ENCODE peak calls at places on chromosomes 2 and 18, in four cellular contexts. K is effector memory CD8-positive, alpha-beta T cell; I is tibial artery; Z is stimulated activated CD8-positive, alpha-beta memory T cell treated with anti-CD3 and anti-CD28 coated beads, Interleukin-15, amount 100 ng/mL, for 4 hours. H is an unnamed sample.

GRCh38 chr2:124180635-124181034 is 155.5 kb downstream of the CNTNAP5 start:
- DNase-seq in K (no peak), I (no peak), Z (no peak), H (no peak)

GRCh38 chr2:234410526-234410925 is 86.4 kb downstream of the ARL4C start:
- DNase-seq in K (no peak), I (no peak), Z (no peak), H (no peak)

GRCh38 chr18:36394486-36394885 is 97.0 kb downstream of the FHOD3 start:
- DNase-seq in K (no peak), I (no peak), Z (no peak), H (no peak)

GRCh38 chr2:76984359-76984758 is 537.8 kb downstream of the LRRTM4 start:
- DNase-seq in K (no peak), I (no peak), Z (no peak), H (no peak)

GRCh38 chr2:174544156-174544555 is 53.4 kb downstream of the WIPF1 start:
- DNase-seq in K (no peak), I (no peak), Z (no peak), H (no peak)

GRCh38 chr18:51514128-51514527 is 316.6 kb upstream of the MEX3C start:
- DNase-seq in K (no peak), I (no peak), Z (no peak), H (peak)

GRCh38 chr2:118987886-118988285 is 45.9 kb downstream of the MARCO start:
- DNase-seq in K (no peak), I (peak), Z (no peak), H (no peak)

GRCh38 chr18:57134564-57135211 is 12.2 kb upstream of the BOD1L2 start:
- DNase-seq in K (no peak), I (no peak), Z (no peak), H (no peak)

GRCh38 chr2:28389399-28390240 is 3.0 kb upstream of the FOSL2 start:
- DNase-seq in K (no peak), I (no peak), Z (no peak), H (no peak)

GRCh38 chr2:191836853-191837769 is 9.8 kb downstream of the CAVIN2 start:
- DNase-seq in K (no peak), I (no peak), Z (no peak), H (no peak)

GRCh38 chr2:127066942-127067341 is 40.0 kb downstream of the BIN1 start:
- DNase-seq in K (no peak), I (peak), Z (no peak), H (no peak)

GRCh38 chr18:62607302-62607701 is 84.5 kb downstream of the ZCCHC2 start:
- DNase-seq in K (no peak), I (no peak), Z (no peak), H (no peak)

GRCh38 chr2:18991177-18992168 is 366.9 kb downstream of the OSR1 start:
- DNase-seq in K (no peak), I (peak), Z (no peak), H (peak)

GRCh38 chr2:1591978-1592907 is 152.1 kb downstream of the PXDN start:
- DNase-seq in K (no peak), I (peak), Z (no peak), H (peak)

GRCh38 chr2:28589746-28590463 is 94.0 kb downstream of the PLB1 start:
- DNase-seq in K (no peak), I (no peak), Z (no peak), H (no peak)

GRCh38 chr2:140994856-140995255 is 1136.0 kb downstream of the LRP1B start:
- DNase-seq in K (no peak), I (no peak), Z (no peak), H (no peak)

GRCh38 chr2:234615643-234616356 is 118.9 kb upstream of the ARL4C start:
- DNase-seq in K (no peak), I (no peak), Z (no peak), H (no peak)

GRCh38 chr18:79782566-79783308 is 15.0 kb upstream of the KCNG2 start:
- DNase-seq in K (no peak), I (peak), Z (no peak), H (no peak)

GRCh38 chr2:11866358-11867335 is 120.2 kb downstream of the LPIN1 start:
- DNase-seq in K (no peak), I (no peak), Z (no peak), H (no peak)

GRCh38 chr2:239817011-239817490 is 208.1 kb downstream of the NDUFA10 start:
- DNase-seq in K (no peak), I (peak), Z (no peak), H (no peak)

GRCh38 chr18:22650247-22650646 is 232.5 kb upstream of the CTAGE1 start:
- DNase-seq in K (no peak), I (no peak), Z (no peak), H (no peak)

GRCh38 chr2:109331864-109332848 is 203.2 kb downstream of the SH3RF3 start:
- DNase-seq in K (no peak), I (peak), Z (no peak), H (peak)

GRCh38 chr2:208306291-208306690 is 40.2 kb downstream of the PIKFYVE start:
- DNase-seq in K (no peak), I (no peak), Z (no peak), H (no peak)

GRCh38 chr2:237732070-237732469 is 66.5 kb upstream of the RBM44 start:
- DNase-seq in K (no peak), I (no peak), Z (no peak), H (no peak)

GRCh38 chr2:113105047-113105446 is 22.4 kb upstream of the IL1RN start:
- DNase-seq in K (no peak), I (no peak), Z (no peak), H (peak)

GRCh38 chr2:8165550-8165949 is 516.3 kb upstream of the ID2 start:
- DNase-seq in K (no peak), I (no peak), Z (no peak), H (no peak)

GRCh38 chr2:16644204-16644925 is 21.3 kb downstream of the CYRIA start:
- DNase-seq in K (no peak), I (no peak), Z (no peak), H (no peak)

GRCh38 chr18:77657651-77658308 is 408.1 kb downstream of the GALR1 start:
- DNase-seq in K (no peak), I (no peak), Z (no peak), H (no peak)

GRCh38 chr2:158723921-158724802 is 71.0 kb upstream of the DAPL1 start:
- DNase-seq in K (no peak), I (no peak), Z (no peak), H (peak)

GRCh38 chr18:37332764-37333420 is 232.7 kb downstream of the CELF4 start:
- DNase-seq in K (no peak), I (no peak), Z (no peak), H (no peak)

GRCh38 chr2:28164280-28164801 is 228.3 kb upstream of the FOSL2 start:
- DNase-seq in K (no peak), I (no peak), Z (no peak), H (no peak)

GRCh38 chr2:42117923-42118758 is 51.0 kb upstream of the EML4 start:
- DNase-seq in K (no peak), I (no peak), Z (no peak), H (peak)

GRCh38 chr2:128291161-128291843 is 27.4 kb downstream of the HS6ST1 start:
- DNase-seq in K (no peak), I (no peak), Z (no peak), H (no peak)

GRCh38 chr18:27185025-27185763 is at the start of gene CHST9:
- DNase-seq in K (no peak), I (no peak), Z (no peak), H (no peak)

GRCh38 chr2:60411295-60411694 is 142.2 kb downstream of the BCL11A start:
- DNase-seq in K (no peak), I (no peak), Z (no peak), H (no peak)

GRCh38 chr18:64134044-64134757 is 14.7 kb downstream of the LINC00305 start:
- DNase-seq in K (no peak), I (no peak), Z (no peak), H (peak)

GRCh38 chr2:186871866-186872265 is 22.9 kb upstream of the ZSWIM2 start:
- DNase-seq in K (no peak), I (no peak), Z (no peak), H (no peak)

GRCh38 chr2:100302585-100302892 is 19.8 kb downstream of the LONRF2 start:
- DNase-seq in K (no peak), I (no peak), Z (no peak), H (no peak)

H was measured in A549.